ENCODE peak calls at places on chromosomes 1 and 21, in four cellular contexts. One of them, this sample, is unnamed.

GRCh38 chr1:108193333-108193732 is 6.8 kb downstream of the SLC25A24 start:
- DNase-seq in heart right ventricle: no peak
- DNase-seq in CD8-positive, alpha-beta T cell: no peak
- DNase-seq in right atrium auricular region: no peak
- DNase-seq in this sample: no peak

GRCh38 chr1:10339815-10340214 is 59.0 kb upstream of the PGD start:
- DNase-seq in heart right ventricle: peak; percentile 75
- DNase-seq in CD8-positive, alpha-beta T cell: no peak
- DNase-seq in right atrium auricular region: peak; percentile 62
- DNase-seq in this sample: no peak

GRCh38 chr1:234676103-234676594 is 66.2 kb upstream of the IRF2BP2 start:
- DNase-seq in heart right ventricle: peak; percentile 91
- DNase-seq in CD8-positive, alpha-beta T cell: peak; percentile 74
- DNase-seq in right atrium auricular region: peak; percentile 83
- DNase-seq in this sample: no peak

GRCh38 chr1:180524915-180525695 is 22.7 kb upstream of the ACBD6 start:
- DNase-seq in heart right ventricle: no peak
- DNase-seq in CD8-positive, alpha-beta T cell: no peak
- DNase-seq in right atrium auricular region: no peak
- DNase-seq in this sample: no peak

GRCh38 chr1:155186266-155186954 is 12.8 kb downstream of the TRIM46 start:
- DNase-seq in heart right ventricle: no peak
- DNase-seq in CD8-positive, alpha-beta T cell: no peak
- DNase-seq in right atrium auricular region: no peak
- DNase-seq in this sample: no peak

GRCh38 chr1:117029690-117030089 is 28.1 kb downstream of the CD101 start:
- DNase-seq in heart right ventricle: no peak
- DNase-seq in CD8-positive, alpha-beta T cell: no peak
- DNase-seq in right atrium auricular region: no peak
- DNase-seq in this sample: no peak

GRCh38 chr1:240099329-240099728 is 7.6 kb downstream of the FMN2 start:
- DNase-seq in heart right ventricle: no peak
- DNase-seq in CD8-positive, alpha-beta T cell: no peak
- DNase-seq in right atrium auricular region: no peak
- DNase-seq in this sample: no peak

GRCh38 chr1:44103270-44104131 is 15.1 kb upstream of the KLF17 start:
- DNase-seq in heart right ventricle: no peak
- DNase-seq in CD8-positive, alpha-beta T cell: no peak
- DNase-seq in right atrium auricular region: no peak
- DNase-seq in this sample: no peak

GRCh38 chr1:154696001-154696400 is 88.0 kb upstream of the ADAR start:
- DNase-seq in heart right ventricle: no peak
- DNase-seq in CD8-positive, alpha-beta T cell: no peak
- DNase-seq in right atrium auricular region: no peak
- DNase-seq in this sample: no peak

GRCh38 chr1:151832318-151832984 is 849 bp upstream of the RORC start:
- DNase-seq in heart right ventricle: peak; percentile 80
- DNase-seq in CD8-positive, alpha-beta T cell: no peak
- DNase-seq in right atrium auricular region: peak; percentile 71
- DNase-seq in this sample: no peak

GRCh38 chr1:111720274-111720976 is 18.8 kb downstream of the INKA2 start:
- DNase-seq in heart right ventricle: peak; percentile 80
- DNase-seq in CD8-positive, alpha-beta T cell: no peak
- DNase-seq in right atrium auricular region: no peak
- DNase-seq in this sample: no peak

GRCh38 chr1:10901091-10901893 is 104.8 kb upstream of the CASZ1 start:
- DNase-seq in heart right ventricle: no peak
- DNase-seq in CD8-positive, alpha-beta T cell: no peak
- DNase-seq in right atrium auricular region: no peak
- DNase-seq in this sample: no peak

GRCh38 chr1:54764132-54764921 is at the start of gene PARS2:
- DNase-seq in heart right ventricle: peak; percentile 97
- DNase-seq in CD8-positive, alpha-beta T cell: peak; percentile 96
- DNase-seq in right atrium auricular region: peak; percentile 97
- DNase-seq in this sample: peak; percentile 99

GRCh38 chr1:15722836-15723542 is 13.1 kb upstream of the SLC25A34 start:
- DNase-seq in heart right ventricle: no peak
- DNase-seq in CD8-positive, alpha-beta T cell: no peak
- DNase-seq in right atrium auricular region: no peak
- DNase-seq in this sample: no peak

DNA sequence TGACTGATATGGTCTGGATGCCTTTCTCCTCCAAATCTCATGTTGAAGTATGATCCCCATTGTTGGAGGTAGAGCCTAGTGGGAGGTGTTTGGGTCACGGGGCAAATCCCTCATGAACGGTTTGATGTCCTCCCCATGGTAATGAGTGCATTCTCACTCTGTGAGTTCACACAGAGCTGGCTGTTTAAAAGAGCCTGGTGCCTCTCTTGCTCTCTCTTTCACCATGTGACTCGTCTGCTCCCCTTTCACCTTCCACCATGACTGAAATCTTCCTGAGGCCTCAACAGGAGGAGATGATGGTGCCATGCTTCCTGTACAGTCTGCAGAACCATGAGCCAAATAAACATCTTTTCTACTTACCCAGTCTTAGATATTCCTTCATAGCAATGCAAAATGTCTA is 30.2 kb downstream of the ALDH9A1 start:
- DNase-seq in heart right ventricle: no peak
- DNase-seq in CD8-positive, alpha-beta T cell: no peak
- DNase-seq in right atrium auricular region: no peak
- DNase-seq in this sample: no peak
- H3K4me3 ChIP-seq in heart right ventricle: no peak overlapping the region
- H3K4me3 ChIP-seq in CD8-positive, alpha-beta T cell: no peak overlapping the region
- H3K4me3 ChIP-seq in right atrium auricular region: no peak overlapping the region
- H3K4me3 ChIP-seq in this sample: no peak overlapping the region

DNA sequence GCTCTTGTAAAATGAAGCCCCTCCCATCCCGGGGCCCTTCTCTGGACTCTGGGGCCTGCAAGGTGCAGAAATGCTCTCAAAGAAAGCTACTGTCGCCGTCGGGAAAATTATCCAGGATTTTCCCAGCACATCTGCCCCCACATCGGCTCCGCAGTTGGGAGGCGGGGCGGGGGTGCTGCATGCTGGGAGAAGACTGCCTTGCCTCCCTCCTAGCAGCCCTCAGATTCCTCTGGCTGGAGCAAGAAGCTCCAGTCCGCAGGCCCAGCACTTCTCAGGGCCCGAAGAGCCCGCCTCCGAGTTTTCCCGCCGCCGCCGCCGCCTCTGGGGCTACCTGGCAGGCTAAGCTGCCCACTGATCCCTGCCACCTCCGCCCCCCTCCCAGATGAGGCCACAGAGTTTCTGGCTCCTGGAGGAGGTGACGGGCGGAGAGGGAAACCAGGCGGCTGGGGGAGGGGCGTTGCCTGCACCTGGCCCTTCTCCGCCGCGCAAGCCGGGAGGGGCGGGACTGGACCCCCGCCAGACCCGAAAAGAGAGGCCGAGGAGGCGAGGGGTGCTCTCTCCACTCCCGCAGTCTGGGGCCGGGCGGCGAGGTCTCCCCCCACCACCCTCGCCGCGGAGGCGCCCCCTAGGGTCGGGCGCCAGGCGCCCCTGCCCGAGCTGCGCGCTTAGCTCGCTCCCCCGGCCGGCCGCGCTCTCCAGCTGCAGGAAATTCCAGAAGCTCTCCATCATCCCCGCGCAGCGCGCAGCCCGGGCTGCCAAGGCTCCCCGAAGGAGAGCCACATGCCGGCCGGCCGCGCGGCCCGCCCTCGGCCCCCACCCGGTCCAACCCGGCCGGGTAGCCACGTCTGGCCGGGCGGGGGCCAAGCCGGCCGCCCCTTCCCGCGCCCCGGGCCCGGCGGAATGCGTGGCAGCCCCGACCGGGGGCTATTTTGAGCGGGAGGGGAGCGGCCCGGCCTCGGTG is 28.8 kb downstream of the AHDC1 start:
- DNase-seq in heart right ventricle: peak; percentile 84
- DNase-seq in CD8-positive, alpha-beta T cell: no peak
- DNase-seq in right atrium auricular region: peak; percentile 61
- DNase-seq in this sample: no peak
- H3K4me3 ChIP-seq in heart right ventricle: peak overlapping the region; percentile 50
- H3K4me3 ChIP-seq in CD8-positive, alpha-beta T cell: no peak overlapping the region
- H3K4me3 ChIP-seq in right atrium auricular region: peak overlapping the region; percentile 38
- H3K4me3 ChIP-seq in this sample: no peak overlapping the region

DNA sequence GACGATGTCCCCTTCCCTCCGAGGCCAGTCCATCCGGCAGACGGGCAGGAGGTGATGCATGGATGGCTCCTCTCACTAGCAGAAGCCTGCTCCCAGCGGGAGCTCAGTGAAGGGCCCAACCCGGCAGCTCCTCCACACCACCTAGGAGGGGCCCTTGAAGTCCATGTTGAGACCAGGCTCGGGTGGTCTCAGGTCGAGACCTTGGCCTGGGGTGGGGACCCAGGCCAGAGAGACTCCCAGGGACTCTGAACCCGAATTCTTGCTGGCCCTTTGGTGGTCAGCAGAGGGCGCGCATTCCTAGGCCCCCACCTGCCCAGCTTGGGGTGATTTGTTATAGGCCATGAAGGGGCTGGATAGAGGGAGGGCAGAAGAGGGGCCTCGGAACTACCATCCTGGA is 642 bp upstream of the NT5C1A start:
- DNase-seq in heart right ventricle: no peak
- DNase-seq in CD8-positive, alpha-beta T cell: peak; percentile 70
- DNase-seq in right atrium auricular region: no peak
- DNase-seq in this sample: no peak
- H3K4me3 ChIP-seq in heart right ventricle: peak overlapping the region; percentile 57
- H3K4me3 ChIP-seq in CD8-positive, alpha-beta T cell: peak overlapping the region; percentile 48
- H3K4me3 ChIP-seq in right atrium auricular region: peak overlapping the region; percentile 56
- H3K4me3 ChIP-seq in this sample: no peak overlapping the region

DNA sequence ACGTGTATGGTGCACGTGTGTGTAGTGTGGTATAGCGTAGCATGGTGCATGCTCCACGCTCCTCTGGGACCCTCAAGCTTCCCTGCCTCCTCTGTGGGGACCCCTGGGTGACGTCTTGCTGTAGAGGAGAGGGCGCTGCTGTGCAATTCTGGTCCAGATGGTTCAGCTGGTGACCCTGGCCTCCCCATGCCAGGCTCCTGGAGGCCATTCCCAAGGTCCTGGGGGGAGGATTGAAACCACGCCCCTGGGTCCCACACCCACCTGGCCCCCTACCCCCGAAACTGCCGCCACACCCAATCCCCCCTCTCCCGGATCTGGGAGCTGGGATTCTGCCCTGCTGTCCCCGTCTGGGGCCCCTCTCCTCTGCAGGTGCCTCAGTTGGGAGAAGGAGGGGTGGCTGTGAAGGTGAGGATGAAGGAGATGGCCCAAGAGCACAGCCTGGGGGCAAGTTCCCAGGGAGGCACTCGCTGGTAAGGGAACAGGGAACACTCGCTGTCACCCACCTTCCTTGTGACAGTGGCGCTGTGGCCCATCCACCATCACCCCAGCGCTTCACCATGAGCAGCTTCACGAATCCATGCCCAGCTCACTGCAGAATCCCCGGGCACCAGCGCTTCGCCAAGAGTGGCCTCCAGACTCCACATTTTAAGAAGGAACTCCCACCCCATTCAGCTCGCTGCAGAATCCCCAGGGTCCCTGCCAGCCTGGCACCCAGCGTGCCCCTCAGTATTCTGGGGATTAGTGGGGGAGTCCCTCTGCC is 38.0 kb downstream of the WDR4 start:
- DNase-seq in heart right ventricle: no peak
- DNase-seq in CD8-positive, alpha-beta T cell: peak; percentile 44
- DNase-seq in right atrium auricular region: no peak
- DNase-seq in this sample: no peak
- H3K4me3 ChIP-seq in heart right ventricle: no peak overlapping the region
- H3K4me3 ChIP-seq in CD8-positive, alpha-beta T cell: no peak overlapping the region
- H3K4me3 ChIP-seq in right atrium auricular region: no peak overlapping the region
- H3K4me3 ChIP-seq in this sample: no peak overlapping the region

GRCh38 chr1:22815421-22816062 is 104.9 kb downstream of the EPHB2 start:
- DNase-seq in heart right ventricle: no peak
- DNase-seq in CD8-positive, alpha-beta T cell: no peak
- DNase-seq in right atrium auricular region: no peak
- DNase-seq in this sample: no peak

GRCh38 chr1:22815043-22815365 is 104.4 kb downstream of the EPHB2 start:
- DNase-seq in heart right ventricle: no peak
- DNase-seq in CD8-positive, alpha-beta T cell: no peak
- DNase-seq in right atrium auricular region: no peak
- DNase-seq in this sample: no peak

GRCh38 chr1:22816803-22817202 is 106.2 kb downstream of the EPHB2 start:
- DNase-seq in heart right ventricle: no peak
- DNase-seq in CD8-positive, alpha-beta T cell: no peak
- DNase-seq in right atrium auricular region: no peak
- DNase-seq in this sample: no peak

GRCh38 chr1:22817462-22817861 is 106.8 kb downstream of the EPHB2 start:
- DNase-seq in heart right ventricle: no peak
- DNase-seq in CD8-positive, alpha-beta T cell: no peak
- DNase-seq in right atrium auricular region: no peak
- DNase-seq in this sample: no peak

DNA sequence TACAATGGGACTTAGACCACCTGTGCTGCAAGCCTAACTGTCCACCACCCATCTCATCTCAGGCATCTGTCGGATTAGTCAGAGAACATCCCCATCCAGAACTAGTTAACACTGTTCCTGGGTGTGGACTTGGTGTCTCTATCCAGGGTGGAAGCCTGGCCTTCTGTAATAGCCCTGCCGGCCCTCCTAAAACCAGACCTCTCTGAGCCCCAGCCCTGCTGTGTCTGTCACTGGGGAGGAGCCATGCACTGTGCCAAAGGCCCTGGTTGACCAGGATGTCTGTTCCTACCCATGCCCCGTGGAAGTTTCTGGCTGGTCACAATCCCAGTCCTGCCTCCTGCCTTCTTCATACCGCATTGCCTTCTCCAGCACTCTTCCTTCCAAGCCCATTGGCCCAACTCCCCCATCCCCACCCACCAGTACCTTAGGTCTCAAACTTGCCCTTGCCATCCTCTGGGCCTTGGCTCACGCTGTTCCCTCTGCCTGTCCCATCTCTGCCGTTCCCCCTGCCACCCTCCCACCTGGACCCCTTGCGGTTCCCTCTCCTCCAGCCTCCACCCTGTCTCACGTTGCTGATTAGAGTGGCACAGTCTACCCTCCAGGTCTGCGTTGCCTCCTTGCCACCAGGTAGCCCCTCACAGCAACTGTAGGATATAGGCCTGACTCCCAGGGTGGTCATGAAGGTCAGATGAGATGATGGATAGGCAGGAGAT is 105.6 kb downstream of the EPHB2 start:
- DNase-seq in heart right ventricle: no peak
- DNase-seq in CD8-positive, alpha-beta T cell: no peak
- DNase-seq in right atrium auricular region: no peak
- DNase-seq in this sample: no peak
- H3K4me3 ChIP-seq in heart right ventricle: no peak overlapping the region
- H3K4me3 ChIP-seq in CD8-positive, alpha-beta T cell: no peak overlapping the region
- H3K4me3 ChIP-seq in right atrium auricular region: no peak overlapping the region
- H3K4me3 ChIP-seq in this sample: no peak overlapping the region

This sample was measured in Jurkat, Clone E6-1.